ENCODE peak calls at places on chromosomes 11 and 22, in ten cellular contexts. G, M, V, K, B, D, O, Q, R and F are unnamed samples.

GRCh38 chr11:17734986-17735822 is 623 bp downstream of the KCNC1 start:
- DNase-seq in B (peak), Q (peak), D (peak), R (peak), O (no peak), K (peak), M (peak), V (peak), G (peak), F (peak)

GRCh38 chr11:16604784-16605439 is 133.5 kb upstream of the C11orf58 start:
- DNase-seq in V (peak), G (no peak), M (no peak), O (no peak), Q (peak), R (peak), B (peak), K (peak), D (peak), F (peak)

GRCh38 chr11:76919887-76920746 is 59.4 kb downstream of the ACER3 start:
- DNase-seq in B (peak), D (peak), O (peak), M (peak), G (peak), K (peak), Q (peak), V (peak), R (peak), F (peak)

GRCh38 chr11:41878158-41878557 is 418.7 kb upstream of the LRRC4C start:
- DNase-seq in M (no peak), G (no peak), D (peak), Q (no peak), K (no peak), B (no peak), R (no peak), V (no peak), O (no peak), F (no peak)

GRCh38 chr11:108973402-108974119 is 308.7 kb downstream of the DDX10 start:
- DNase-seq in Q (no peak), G (peak), D (peak), B (no peak), O (no peak), M (no peak), K (no peak), R (no peak), V (peak), F (no peak)

GRCh38 chr11:128763224-128763623 is 69.4 kb downstream of the FLI1 start:
- DNase-seq in R (no peak), D (peak), M (peak), V (no peak), Q (no peak), G (no peak), K (no peak), O (no peak), B (no peak), F (no peak)

GRCh38 chr11:19727246-19727645 is 14.6 kb downstream of the NAV2 start:
- DNase-seq in V (no peak), O (no peak), Q (no peak), R (no peak), K (no peak), B (no peak), D (peak), M (no peak), G (no peak), F (no peak)

GRCh38 chr11:45556851-45557707 is 108.3 kb downstream of the CHST1 start:
- DNase-seq in K (no peak), D (no peak), R (no peak), B (no peak), G (peak), V (no peak), M (no peak), O (no peak), Q (no peak), F (no peak)

GRCh38 chr11:4748435-4748834 is 21.3 kb downstream of the OR51F1 start:
- DNase-seq in Q (no peak), O (no peak), D (no peak), G (no peak), B (no peak), K (no peak), R (no peak), M (no peak), V (no peak), F (no peak)

GRCh38 chr22:49095366-49095765 is 732.3 kb downstream of the BRD1 start:
- DNase-seq in M (no peak), D (no peak), G (no peak), V (no peak), K (no peak), B (no peak), O (no peak), R (no peak), Q (no peak), F (no peak)

GRCh38 chr11:122367809-122368231 is 251.8 kb upstream of the BLID start:
- DNase-seq in G (peak), Q (no peak), V (peak), R (peak), M (peak), K (peak), D (peak), O (peak), B (peak), F (no peak)

GRCh38 chr11:20544536-20545237 is 54.7 kb upstream of the SLC6A5 start:
- DNase-seq in G (no peak), O (no peak), Q (no peak), K (no peak), V (no peak), B (no peak), R (no peak), M (no peak), D (no peak), F (no peak)

GRCh38 chr11:67629386-67630229 is at the start of gene NUDT8:
- DNase-seq in G (peak), M (peak), V (peak), K (peak), B (peak), O (peak), Q (peak), R (peak), D (peak), F (peak)

GRCh38 chr11:16410479-16410878 is 54.1 kb upstream of the SOX6 start:
- DNase-seq in M (no peak), O (no peak), K (no peak), B (peak), V (no peak), Q (no peak), G (no peak), R (no peak), D (no peak), F (no peak)

GRCh38 chr11:100863080-100863581 is 176.0 kb downstream of the ARHGAP42 start:
- DNase-seq in O (no peak), M (peak), D (peak), Q (no peak), B (no peak), K (no peak), G (no peak), V (peak), R (peak), F (no peak)

GRCh38 chr22:49935561-49935960 is 17.1 kb downstream of the CRELD2 start:
- DNase-seq in G (no peak), R (no peak), V (no peak), B (no peak), K (no peak), D (no peak), O (no peak), Q (no peak), M (no peak), F (no peak)

GRCh38 chr11:18485905-18486528 is 30.4 kb downstream of the LDHAL6A start:
- DNase-seq in B (no peak), R (no peak), Q (no peak), G (no peak), O (no peak), V (no peak), D (no peak), K (no peak), M (no peak), F (peak)

GRCh38 chr22:45891471-45891995 is 85.4 kb downstream of the WNT7B start:
- DNase-seq in B (no peak), V (no peak), R (no peak), G (no peak), K (no peak), D (no peak), Q (no peak), O (no peak), M (no peak), F (no peak)

GRCh38 chr22:47178339-47178738 is 415.9 kb downstream of the TBC1D22A start:
- DNase-seq in G (no peak), B (no peak), R (no peak), M (no peak), D (no peak), K (peak), Q (no peak), O (no peak), V (no peak), F (no peak)

GRCh38 chr11:2268911-2269600 is 1.3 kb downstream of the ASCL2 start:
- DNase-seq in O (peak), K (peak), B (peak), G (peak), V (no peak), Q (no peak), M (no peak), R (peak), D (no peak), F (peak)

GRCh38 chr11:119995730-119996491 is 142.0 kb downstream of the TRIM29 start:
- DNase-seq in K (no peak), V (no peak), G (no peak), Q (no peak), B (no peak), D (no peak), O (no peak), M (no peak), R (no peak), F (no peak)

GRCh38 chr11:117976445-117976844 is 9.7 kb upstream of the IL10RA start:
- DNase-seq in D (no peak), K (no peak), R (peak), V (no peak), Q (no peak), B (no peak), O (no peak), M (no peak), G (no peak), F (no peak)

GRCh38 chr22:32311551-32312071 is 46.1 kb upstream of the RFPL3 start:
- DNase-seq in B (no peak), G (no peak), O (no peak), R (no peak), V (no peak), M (no peak), D (no peak), K (peak), Q (no peak), F (no peak)

GRCh38 chr11:45857834-45858492 is 10.7 kb downstream of the CRY2 start:
- DNase-seq in D (peak), B (no peak), Q (no peak), R (peak), G (no peak), K (no peak), M (peak), V (peak), O (peak), F (no peak)

GRCh38 chr11:84626256-84626655 is 1000.9 kb downstream of the DLG2 start:
- DNase-seq in B (no peak), M (no peak), O (no peak), R (no peak), V (no peak), D (no peak), Q (no peak), K (no peak), G (no peak), F (no peak)

GRCh38 chr11:11636671-11637070 is 14.9 kb upstream of the GALNT18 start:
- DNase-seq in O (no peak), B (no peak), Q (no peak), D (no peak), M (no peak), R (no peak), V (no peak), K (no peak), G (no peak), F (no peak)

GRCh38 chr11:47406896-47407745 is 1.3 kb upstream of the SLC39A13 start:
- DNase-seq in G (no peak), B (no peak), Q (no peak), R (no peak), O (no peak), K (no peak), M (no peak), V (no peak), D (peak), F (no peak)

GRCh38 chr11:131644204-131644603 is 273.8 kb downstream of the NTM start:
- DNase-seq in O (no peak), D (no peak), G (no peak), V (no peak), Q (no peak), R (no peak), K (no peak), M (no peak), B (no peak), F (peak)

GRCh38 chr11:66288138-66288865 is 641 bp downstream of the YIF1A start:
- DNase-seq in B (no peak), K (peak), G (peak), R (no peak), Q (no peak), V (peak), O (no peak), M (no peak), D (no peak), F (peak)

GRCh38 chr22:39308614-39309363 is 10.6 kb downstream of the RPL3 start:
- DNase-seq in R (peak), G (peak), O (peak), Q (no peak), V (peak), M (peak), B (no peak), K (no peak), D (peak), F (no peak)

GRCh38 chr22:30044369-30044768 is 35.9 kb upstream of the HORMAD2 start:
- DNase-seq in G (peak), O (no peak), D (peak), M (peak), V (peak), Q (no peak), K (no peak), R (no peak), B (no peak), F (no peak)

GRCh38 chr11:63491614-63492372 is 826 bp upstream of the PLAAT5 start:
- DNase-seq in D (no peak), O (no peak), K (no peak), Q (no peak), M (no peak), R (no peak), V (no peak), B (no peak), G (no peak), F (no peak)

GRCh38 chr11:112227002-112227401 is 774 bp downstream of the PTS start:
- DNase-seq in R (no peak), O (no peak), G (peak), B (no peak), D (peak), V (no peak), K (no peak), Q (no peak), M (no peak), F (no peak)

GRCh38 chr11:3130269-3131071 is 34.6 kb downstream of the OSBPL5 start:
- DNase-seq in V (no peak), B (no peak), D (no peak), M (no peak), Q (no peak), G (peak), R (no peak), K (no peak), O (peak), F (no peak)

GRCh38 chr11:2582436-2582931 is 117.3 kb downstream of the KCNQ1OT1 start:
- DNase-seq in D (no peak), Q (peak), O (no peak), G (no peak), R (peak), K (peak), B (no peak), M (no peak), V (no peak), F (no peak)

GRCh38 chr22:46536559-46537220 is 730 bp downstream of the CELSR1 start:
- DNase-seq in M (no peak), G (no peak), V (no peak), Q (no peak), B (peak), O (no peak), K (no peak), R (no peak), D (no peak), F (no peak)

GRCh38 chr11:65182258-65183170 is 786 bp downstream of the CAPN1 start:
- DNase-seq in V (peak), G (peak), K (peak), B (no peak), D (peak), Q (peak), O (no peak), R (no peak), M (no peak), F (no peak)

GRCh38 chr11:450809-451451 is 851 bp downstream of the PTDSS2 start:
- DNase-seq in Q (peak), M (peak), G (peak), D (peak), K (peak), O (peak), V (peak), R (peak), B (peak), F (peak)
- TF ChIP-seq CTCF in Q (no peak), M (no peak), G (peak), D (peak), K (peak), O (no peak), V (peak), R (no peak), B (peak), F (peak)

DNA sequence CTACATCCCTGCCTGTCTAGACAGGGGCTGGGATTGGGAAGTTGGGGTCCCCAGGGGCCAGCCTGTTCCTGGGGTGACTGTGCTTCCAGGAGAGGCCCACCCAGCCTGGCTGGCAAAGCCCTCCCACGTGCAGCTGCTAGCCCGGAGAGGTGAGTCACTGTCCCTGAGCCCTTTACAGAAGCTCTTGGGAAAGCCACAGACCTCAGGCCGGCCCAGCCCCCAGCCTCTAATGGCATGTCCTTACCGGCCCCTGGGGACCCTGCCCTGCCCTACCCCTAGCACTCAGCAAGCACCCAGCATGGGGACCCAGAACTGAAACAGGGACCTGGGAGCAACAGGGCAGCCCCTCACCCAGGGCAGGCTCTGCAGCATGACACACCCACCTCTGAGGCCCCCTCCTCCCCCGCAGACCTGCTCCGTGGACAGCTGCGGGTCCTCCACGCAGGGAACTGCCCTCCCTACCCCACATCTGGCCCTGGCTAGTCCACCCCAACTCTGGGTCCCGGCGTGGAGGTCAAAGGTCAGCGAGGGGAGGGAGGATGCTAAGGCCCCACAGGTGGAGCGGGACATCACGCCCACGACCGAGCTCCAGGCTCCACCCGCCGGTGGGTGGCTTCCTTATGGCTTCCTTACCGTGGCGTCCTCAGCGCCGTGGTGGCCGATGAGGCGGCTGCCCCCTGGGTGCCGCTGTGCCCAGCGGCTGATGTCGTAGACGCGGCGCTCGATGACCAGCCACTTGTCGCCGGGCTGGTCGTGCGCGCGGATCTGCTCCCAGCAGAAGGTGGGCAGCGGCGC is 612 bp downstream of the FADS3 start:
- DNase-seq in M (peak), B (no peak), O (peak), K (peak), V (peak), R (peak), D (peak), Q (no peak), G (peak), F (no peak)
- TF ChIP-seq CTCF in M (no peak), B (no peak), O (no peak), K (peak), V (no peak), R (peak), D (no peak), Q (no peak), G (no peak), F (peak)

GRCh38 chr22:36870250-36870649 is 9.4 kb downstream of the NCF4 start:
- DNase-seq in D (no peak), R (no peak), G (peak), O (no peak), K (no peak), B (no peak), Q (no peak), M (no peak), V (no peak), F (no peak)

GRCh38 chr22:36873614-36874308 is 13.0 kb downstream of the NCF4 start:
- DNase-seq in B (no peak), G (peak), D (peak), Q (peak), V (peak), K (peak), R (peak), O (peak), M (peak), F (peak)

GRCh38 chr22:36872866-36873498 is 12.2 kb downstream of the NCF4 start:
- DNase-seq in B (no peak), M (no peak), R (no peak), Q (no peak), V (no peak), O (no peak), G (no peak), K (no peak), D (no peak), F (no peak)

GRCh38 chr22:36872084-36872483 is 11.3 kb downstream of the NCF4 start:
- DNase-seq in M (no peak), G (no peak), V (no peak), Q (no peak), R (no peak), O (no peak), B (no peak), K (no peak), D (no peak), F (no peak)

GRCh38 chr22:36871669-36872081 is 10.9 kb downstream of the NCF4 start:
- DNase-seq in K (no peak), B (no peak), D (no peak), Q (no peak), V (no peak), O (no peak), M (no peak), R (no peak), G (peak), F (no peak)
- TF ChIP-seq CTCF in K (no peak), B (no peak), D (no peak), Q (no peak), V (no peak), O (no peak), M (no peak), R (no peak), G (no peak), F (no peak)

GRCh38 chr11:81420668-81421550 is 1312.8 kb downstream of the FAM181B start:
- DNase-seq in M (no peak), B (no peak), O (no peak), V (no peak), G (no peak), D (no peak), R (no peak), K (no peak), Q (no peak), F (no peak)
- TF ChIP-seq CTCF in M (no peak), B (no peak), O (no peak), V (no peak), G (no peak), D (no peak), R (no peak), K (no peak), Q (no peak), F (no peak)

GRCh38 chr11:31160504-31161422 is 208.8 kb downstream of the DCDC1 start:
- DNase-seq in M (no peak), V (peak), D (no peak), Q (peak), R (no peak), O (no peak), K (no peak), G (no peak), B (no peak), F (no peak)
- TF ChIP-seq CTCF in M (peak), V (peak), D (peak), Q (peak), R (no peak), O (no peak), K (no peak), G (no peak), B (peak), F (peak)

GRCh38 chr11:58577441-58578135 is 1.3 kb upstream of the ZFP91 start:
- DNase-seq in V (peak), Q (peak), R (peak), M (peak), B (peak), O (no peak), D (peak), K (peak), G (peak), F (peak)

GRCh38 chr11:58578136-58578634 is 678 bp upstream of the ZFP91 start:
- DNase-seq in Q (peak), V (peak), R (peak), D (peak), O (peak), B (peak), K (peak), M (peak), G (peak), F (peak)

GRCh38 chr11:58575377-58576020 is at the start of gene LPXN:
- DNase-seq in D (peak), K (no peak), Q (no peak), G (no peak), O (no peak), V (peak), R (no peak), B (no peak), M (no peak), F (peak)

GRCh38 chr11:58578635-58579191 is at the start of gene ZFP91:
- DNase-seq in O (peak), D (peak), R (peak), B (peak), K (peak), V (peak), G (peak), Q (peak), M (peak), F (peak)

DNA sequence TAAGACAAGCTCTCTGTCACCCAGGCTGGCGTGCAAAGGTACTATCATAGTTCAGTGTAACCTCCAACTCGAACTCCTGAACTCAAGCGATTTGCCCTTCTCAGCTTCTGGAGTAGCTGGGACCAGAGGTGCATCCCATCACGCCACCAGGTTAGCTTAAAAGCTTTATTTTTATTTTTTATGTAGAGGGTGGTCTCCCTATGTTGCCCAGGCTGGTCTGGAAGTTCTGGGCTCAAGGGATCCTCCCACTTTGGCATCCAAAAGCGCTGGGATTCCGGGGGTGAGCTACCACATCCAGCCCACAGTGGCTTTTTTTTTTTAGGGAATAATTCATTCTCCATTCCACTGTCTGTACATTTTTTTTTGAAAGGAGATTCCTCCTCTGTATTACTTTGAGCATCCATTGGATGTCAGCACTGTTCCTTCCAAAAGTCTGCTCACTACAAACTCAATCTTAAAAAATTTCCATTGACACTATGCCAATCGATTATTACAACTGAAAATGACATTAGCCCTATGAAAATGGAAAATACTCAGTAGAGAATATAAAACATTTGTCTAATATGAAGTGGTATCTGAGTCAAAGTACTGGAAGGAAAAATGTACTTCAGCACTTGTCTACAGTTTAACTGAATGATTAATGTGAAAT is 1.3 kb upstream of the LPXN start:
- DNase-seq in R (no peak), B (no peak), M (peak), O (no peak), G (peak), V (peak), D (peak), Q (no peak), K (no peak), F (no peak)
- TF ChIP-seq CTCF in R (no peak), B (no peak), M (peak), O (peak), G (peak), V (peak), D (peak), Q (no peak), K (peak), F (peak)